ENCODE peak calls at places on chromosomes 4 and X, in ten cellular contexts. Q is NCI-H345; L is CD8-positive, alpha-beta T cell; E is AG09309; D is kidney tubule cell; Z is ureter; J is OCI-LY7; G is A172; I is M059J; P is left ventricle myocardium inferior. Y is an unnamed sample.

GRCh38 chrX:129013574-129013973 is 509.7 kb downstream of the SMARCA1 start:
- DNase-seq in J (peak), Q (no peak), L (no peak), G (no peak), P (no peak), Z (no peak), E (no peak), I (no peak), D (no peak), Y (no peak)

GRCh38 chr4:183392377-183392776 is 52.1 kb upstream of the CDKN2AIP start:
- DNase-seq in D (no peak), I (no peak), P (no peak), L (no peak), J (no peak), G (no peak), Z (no peak), E (no peak), Q (no peak), Y (no peak)

GRCh38 chr4:158172558-158173258 is at the start of gene GASK1B:
- DNase-seq in G (peak), J (peak), Z (no peak), Q (peak), P (no peak), I (peak), E (no peak), D (peak), L (no peak), Y (peak)

GRCh38 chr4:152535903-152536544 is at the start of gene FBXW7:
- DNase-seq in G (peak), Q (peak), E (peak), D (peak), Z (peak), J (peak), I (peak), P (peak), L (peak), Y (peak)

GRCh38 chr4:69831646-69832325 is 28.2 kb downstream of the SULT1E1 start:
- DNase-seq in P (peak), Q (no peak), Z (no peak), J (no peak), D (no peak), I (no peak), L (no peak), G (no peak), E (no peak), Y (no peak)

GRCh38 chr4:100848865-100849264 is 331.0 kb upstream of the EMCN start:
- DNase-seq in G (no peak), I (peak), P (no peak), D (no peak), L (no peak), E (no peak), J (peak), Q (no peak), Z (no peak), Y (no peak)

GRCh38 chrX:130171446-130172126 is at the start of gene RAB33A:
- DNase-seq in P (peak), G (no peak), E (no peak), Z (no peak), I (peak), D (no peak), L (peak), J (no peak), Q (peak), Y (peak)

GRCh38 chr4:112183252-112183651 is 38.0 kb downstream of the FAM241A start:
- DNase-seq in J (no peak), E (no peak), Q (no peak), L (no peak), G (no peak), P (no peak), I (no peak), D (no peak), Z (no peak), Y (no peak)

GRCh38 chr4:66216252-66216651 is 546.0 kb upstream of the EPHA5 start:
- DNase-seq in I (no peak), Q (no peak), J (no peak), Z (no peak), E (no peak), L (no peak), D (no peak), G (no peak), P (no peak), Y (no peak)

GRCh38 chrX:154484255-154485149 is 1.9 kb downstream of the UBL4A start:
- DNase-seq in P (no peak), G (peak), L (no peak), I (peak), J (no peak), Q (no peak), Z (no peak), D (peak), E (no peak), Y (no peak)

GRCh38 chrX:64204701-64205440 is 637 bp downstream of the AMER1 start:
- DNase-seq in I (peak), G (peak), Z (peak), Q (peak), E (no peak), L (peak), P (peak), D (peak), J (peak), Y (peak)

Y was measured in iPS-NIHi11.